ENCODE peak calls at places on chromosome 16, in nine cellular contexts. E, H, Z, X, R, F, G, Y and B are unnamed samples.

GRCh38 chr16:19878760-19879159 is 5.9 kb downstream of the GPRC5B start:
- DNase-seq in R (no peak), Y (no peak), E (no peak), G (no peak), H (no peak), X (no peak), F (no peak), Z (no peak), B (no peak)

GRCh38 chr16:73172621-73173312 is 124.8 kb upstream of the ZFHX3 start:
- DNase-seq in Y (no peak), G (peak; percentile 67), Z (no peak), F (peak; percentile 66), H (peak; percentile 87), X (no peak), E (peak; percentile 51), R (peak; percentile 86), B (peak; percentile 38)

GRCh38 chr16:85566502-85567100 is 46.5 kb upstream of the GSE1 start:
- DNase-seq in G (no peak), R (no peak), Z (no peak), E (no peak), H (no peak), Y (no peak), X (no peak), F (no peak), B (no peak)

GRCh38 chr16:87363771-87364476 is 19.7 kb downstream of the FBXO31 start:
- DNase-seq in X (no peak), G (no peak), Y (no peak), E (no peak), Z (no peak), F (no peak), R (peak; percentile 44), H (no peak), B (no peak)

GRCh38 chr16:68445458-68445857 is 2.9 kb downstream of the SMPD3 start:
- DNase-seq in G (no peak), H (peak; percentile 88), Y (peak; percentile 37), X (no peak), F (no peak), R (no peak), Z (no peak), E (peak; percentile 37), B (peak; percentile 58)

GRCh38 chr16:26731729-26732128 is 335.0 kb upstream of the C16orf82 start:
- DNase-seq in F (no peak), G (no peak), X (no peak), R (no peak), E (no peak), Z (no peak), H (no peak), Y (no peak), B (no peak)

GRCh38 chr16:799948-800833 is at the start of gene GNG13:
- DNase-seq in G (no peak), H (no peak), Z (no peak), F (no peak), E (no peak), X (no peak), Y (no peak), R (no peak), B (no peak)

GRCh38 chr16:89268585-89268984 is 51.1 kb downstream of the ZNF778 start:
- DNase-seq in X (no peak), F (no peak), Y (no peak), H (no peak), R (no peak), E (no peak), G (no peak), Z (no peak), B (no peak)

GRCh38 chr16:12416136-12416787 is 387.4 kb downstream of the CPPED1 start:
- DNase-seq in G (no peak), R (no peak), Y (no peak), Z (no peak), H (no peak), X (no peak), E (no peak), F (no peak), B (no peak)

GRCh38 chr16:22661161-22661647 is 150.5 kb downstream of the NPIPB5 start:
- DNase-seq in H (no peak), X (no peak), Z (no peak), F (no peak), E (no peak), Y (no peak), G (no peak), R (no peak), B (no peak)

GRCh38 chr16:75591001-75591852 is 25.0 kb downstream of the GABARAPL2 start:
- DNase-seq in E (peak; percentile 70), H (no peak), Y (no peak), X (no peak), R (peak; percentile 87), F (peak; percentile 68), G (no peak), Z (no peak), B (peak; percentile 20)

GRCh38 chr16:67277294-67277998 is 1.9 kb upstream of the PLEKHG4 start:
- DNase-seq in Z (no peak), Y (no peak), E (no peak), G (peak; percentile 96), H (peak; percentile 98), R (no peak), F (peak; percentile 59), X (no peak), B (peak; percentile 95)

GRCh38 chr16:67312450-67313118 is 14.0 kb downstream of the KCTD19 start:
- DNase-seq in Z (no peak), Y (no peak), R (no peak), E (no peak), G (no peak), H (no peak), F (no peak), X (no peak), B (no peak)

GRCh38 chr16:73048292-73049050 is 543 bp upstream of the ZFHX3 start:
- DNase-seq in X (no peak), R (peak; percentile 72), G (no peak), Z (no peak), H (no peak), Y (no peak), F (peak; percentile 73), E (no peak), B (no peak)

GRCh38 chr16:80751167-80751566 is 53.2 kb downstream of the CDYL2 start:
- DNase-seq in E (peak; percentile 3), H (peak; percentile 53), G (peak; percentile 50), Z (no peak), X (no peak), R (no peak), F (no peak), Y (no peak), B (peak; percentile 3)

GRCh38 chr16:26605872-26606271 is 460.9 kb upstream of the C16orf82 start:
- DNase-seq in Z (no peak), G (no peak), H (no peak), R (no peak), Y (no peak), F (no peak), X (no peak), E (no peak), B (no peak)

GRCh38 chr16:1614226-1615102 is 2.3 kb downstream of the CRAMP1 start:
- DNase-seq in E (no peak), Y (peak; percentile 58), F (no peak), H (peak; percentile 41), R (peak; percentile 22), G (no peak), X (no peak), Z (no peak), B (no peak)

GRCh38 chr16:46569231-46569735 is 51.9 kb downstream of the SHCBP1 start:
- DNase-seq in R (no peak), H (no peak), Y (no peak), Z (no peak), G (no peak), F (no peak), X (no peak), E (no peak), B (no peak)

GRCh38 chr16:3696425-3697218 is 20.7 kb downstream of the TRAP1 start:
- DNase-seq in Y (no peak), E (no peak), G (peak; percentile 71), F (no peak), R (no peak), H (peak; percentile 50), X (no peak), Z (no peak), B (no peak)

GRCh38 chr16:51154271-51155171 is 3.5 kb upstream of the SALL1 start:
- DNase-seq in H (no peak), F (no peak), G (no peak), Z (no peak), X (no peak), Y (no peak), R (no peak), E (peak; percentile 65), B (no peak)

GRCh38 chr16:11319529-11320146 is 25.6 kb upstream of the RMI2 start:
- DNase-seq in X (no peak), Y (no peak), R (no peak), E (no peak), F (no peak), Z (no peak), G (no peak), H (peak; percentile 52), B (no peak)

GRCh38 chr16:68230956-68231355 is 5.0 kb downstream of the ESRP2 start:
- DNase-seq in F (no peak), G (no peak), R (no peak), X (no peak), Z (no peak), H (no peak), E (no peak), Y (no peak), B (no peak)

GRCh38 chr16:12095275-12096161 is 119.0 kb downstream of the SNX29 start:
- DNase-seq in R (peak; percentile 65), F (peak; percentile 35), X (peak; percentile 31), E (peak; percentile 73), Z (peak; percentile 50), G (peak; percentile 30), Y (peak; percentile 44), H (peak; percentile 57), B (peak; percentile 23)

GRCh38 chr16:89048087-89048729 is 45.4 kb upstream of the ACSF3 start:
- DNase-seq in Z (no peak), R (no peak), H (no peak), Y (no peak), G (no peak), X (no peak), E (no peak), F (no peak), B (no peak)

GRCh38 chr16:66270333-66270927 is 96.1 kb upstream of the CDH5 start:
- DNase-seq in H (peak; percentile 56), E (no peak), X (peak; percentile 13), Y (peak; percentile 84), G (no peak), Z (peak; percentile 57), R (peak; percentile 48), F (no peak), B (no peak)

GRCh38 chr16:1107731-1108130 is 11.7 kb upstream of the C1QTNF8 start:
- DNase-seq in F (no peak), H (no peak), X (no peak), Y (no peak), Z (no peak), R (no peak), E (no peak), G (no peak), B (no peak)

GRCh38 chr16:29315916-29316517 is 90.5 kb downstream of the NPIPB11 start:
- DNase-seq in Z (no peak), X (no peak), F (no peak), E (no peak), Y (no peak), R (no peak), G (no peak), H (no peak), B (no peak)

GRCh38 chr16:85057212-85057889 is 29.8 kb downstream of the KIAA0513 start:
- DNase-seq in Z (no peak), Y (no peak), X (no peak), R (no peak), H (peak; percentile 26), E (no peak), G (no peak), F (no peak), B (no peak)

GRCh38 chr16:26019406-26019805 is 327.6 kb downstream of the HS3ST4 start:
- DNase-seq in F (no peak), E (no peak), R (no peak), H (no peak), Y (no peak), X (no peak), G (no peak), Z (no peak), B (no peak)